ENCODE peak calls at places on chromosomes 2 and 18, in six cellular contexts. O is IMR-90, W is H1, G is neuronal stem cell, X is trophoblast cell, U is mesenchymal stem cell. Z is an unnamed sample.

GRCh38 chr2:215104226-215104625 is 34.2 kb downstream of the ABCA12 start:
- DNase-seq in O (no peak), G (no peak), X (no peak), U (no peak), W (no peak), Z (no peak)

GRCh38 chr18:47036298-47036874 is 965 bp upstream of the ELOA2 start:
- DNase-seq in W (no peak), G (no peak), X (peak), O (peak), U (peak), Z (peak)

GRCh38 chr2:655626-656025 is 21.6 kb downstream of the TMEM18 start:
- DNase-seq in U (peak), G (no peak), X (no peak), O (peak), W (no peak), Z (no peak)

GRCh38 chr2:234269769-234270204 is 219.3 kb downstream of the SPP2 start:
- DNase-seq in G (no peak), X (peak), W (no peak), U (peak), O (peak), Z (no peak)

GRCh38 chr2:219521066-219521880 is 7.0 kb downstream of the ASIC4 start:
- DNase-seq in X (no peak), G (no peak), W (no peak), U (peak), O (peak), Z (peak)

GRCh38 chr2:239382384-239382880 is 18.4 kb downstream of the HDAC4 start:
- DNase-seq in O (no peak), G (no peak), U (no peak), W (no peak), X (no peak), Z (no peak)

GRCh38 chr18:54939375-54939917 is 19.8 kb downstream of the CCDC68 start:
- DNase-seq in W (no peak), G (no peak), O (no peak), X (no peak), U (peak), Z (no peak)

GRCh38 chr18:76493213-76494107 is 1.6 kb downstream of the ZNF516 start:
- DNase-seq in U (peak), G (peak), W (no peak), O (peak), X (peak), Z (peak)

GRCh38 chr18:55634545-55634944 is 46.6 kb upstream of the TCF4 start:
- DNase-seq in U (peak), W (no peak), X (no peak), G (no peak), O (peak), Z (no peak)

GRCh38 chr18:33505798-33506197 is 65.3 kb upstream of the CCDC178 start:
- DNase-seq in O (no peak), U (no peak), G (no peak), W (no peak), X (no peak), Z (no peak)

GRCh38 chr2:192151848-192152247 is 42.9 kb downstream of the TMEFF2 start:
- DNase-seq in W (no peak), O (peak), X (peak), G (no peak), U (peak), Z (no peak)

GRCh38 chr2:204018717-204019116 is 82.2 kb downstream of the ICOS start:
- DNase-seq in X (peak), O (no peak), W (no peak), G (no peak), U (no peak), Z (no peak)

GRCh38 chr2:151543898-151544297 is 134.2 kb downstream of the RIF1 start:
- DNase-seq in X (no peak), W (no peak), O (no peak), U (no peak), G (no peak), Z (no peak)

GRCh38 chr2:101828267-101829017 is 130.9 kb downstream of the MAP4K4 start:
- DNase-seq in X (no peak), G (no peak), U (peak), O (no peak), W (no peak), Z (no peak)

GRCh38 chr2:170928036-170928823 is 823 bp upstream of the GORASP2 start:
- DNase-seq in X (peak), G (no peak), U (no peak), W (no peak), O (peak), Z (peak)

GRCh38 chr2:219246559-219246958 is 1.3 kb downstream of the STK16 start:
- DNase-seq in W (no peak), O (no peak), U (no peak), G (no peak), X (no peak), Z (no peak)

GRCh38 chr18:7116832-7117389 is 686 bp downstream of the LAMA1 start:
- DNase-seq in X (peak), W (no peak), U (peak), O (no peak), G (peak), Z (peak)

GRCh38 chr2:180983468-180984388 is 3.3 kb downstream of the UBE2E3 start:
- DNase-seq in O (peak), G (peak), W (no peak), U (peak), X (peak), Z (peak)

GRCh38 chr2:201276511-201276910 is 16.2 kb downstream of the CASP8 start:
- DNase-seq in O (no peak), X (no peak), U (no peak), W (no peak), G (no peak), Z (no peak)

GRCh38 chr2:227576110-227576509 is 22.6 kb upstream of the SCYGR2 start:
- DNase-seq in U (no peak), O (peak), G (no peak), X (no peak), W (no peak), Z (no peak)

GRCh38 chr2:156672569-156673270 is 236.5 kb downstream of the GPD2 start:
- DNase-seq in G (no peak), O (no peak), X (no peak), W (no peak), U (no peak), Z (no peak)

GRCh38 chr18:48572402-48573126 is 33.7 kb downstream of the CTIF start:
- DNase-seq in G (no peak), W (no peak), O (no peak), U (no peak), X (no peak), Z (no peak)

GRCh38 chr2:28810384-28811285 is at the start of gene SPDYA:
- DNase-seq in W (peak), X (peak), O (peak), G (peak), U (peak), Z (peak)

GRCh38 chr18:32276896-32277295 is 87.1 kb downstream of the MEP1B start:
- DNase-seq in X (no peak), O (no peak), U (no peak), W (no peak), G (no peak), Z (no peak)

GRCh38 chr2:240786355-240786841 is 33.6 kb downstream of the KIF1A start:
- DNase-seq in W (no peak), U (no peak), O (no peak), G (no peak), X (no peak), Z (no peak)

GRCh38 chr18:3604626-3605408 is 154.8 kb downstream of the TGIF1 start:
- DNase-seq in X (peak), W (no peak), G (no peak), O (peak), U (peak), Z (peak)

GRCh38 chr2:30161929-30162328 is 15.1 kb downstream of the YPEL5 start:
- DNase-seq in G (no peak), X (no peak), U (no peak), O (no peak), W (no peak), Z (peak)

GRCh38 chr2:70992945-70993688 is 1.6 kb downstream of the TEX261 start:
- DNase-seq in X (no peak), U (no peak), O (no peak), G (no peak), W (no peak), Z (no peak)

GRCh38 chr2:53312181-53312580 is 455.4 kb upstream of the CHAC2 start:
- DNase-seq in O (no peak), W (no peak), X (no peak), U (no peak), G (no peak), Z (no peak)
- H2AK5ac ChIP-seq in O (no peak), W (no peak), X (no peak), U (no peak), G (no peak), Z (no peak)

GRCh38 chr2:176087330-176088047 is 3.7 kb upstream of the EVX2 start:
- DNase-seq in G (no peak), W (no peak), O (no peak), U (no peak), X (no peak), Z (no peak)
- H3K4me3 ChIP-seq in G (no peak), W (peak), O (no peak), U (no peak), X (peak), Z (no peak)

GRCh38 chr2:126963390-126963789 is 64.7 kb downstream of the TEX51 start:
- DNase-seq in O (no peak), U (no peak), X (no peak), W (no peak), G (no peak), Z (no peak)
- H3K4ac ChIP-seq in O (no peak), U (no peak), X (no peak), W (no peak), G (no peak), Z (no peak)

GRCh38 chr18:59865241-59865986 is 34.4 kb upstream of the PMAIP1 start:
- DNase-seq in U (no peak), O (no peak), W (no peak), X (no peak), G (no peak), Z (no peak)
- H2AK5ac ChIP-seq in U (no peak), O (no peak), W (peak), X (no peak), G (no peak), Z (no peak)

GRCh38 chr2:104866883-104867350 is 13.0 kb downstream of the POU3F3 start:
- DNase-seq in G (peak), U (no peak), X (no peak), W (no peak), O (no peak), Z (no peak)

GRCh38 chr2:104870249-104870816 is 16.4 kb downstream of the POU3F3 start:
- DNase-seq in X (no peak), W (no peak), O (no peak), U (no peak), G (no peak), Z (no peak)

GRCh38 chr2:104866122-104866864 is 12.4 kb downstream of the POU3F3 start:
- DNase-seq in U (no peak), G (no peak), O (no peak), W (no peak), X (no peak), Z (no peak)

GRCh38 chr2:104867351-104868080 is 13.6 kb downstream of the POU3F3 start:
- DNase-seq in G (peak), W (no peak), X (no peak), O (no peak), U (no peak), Z (peak)

DNA sequence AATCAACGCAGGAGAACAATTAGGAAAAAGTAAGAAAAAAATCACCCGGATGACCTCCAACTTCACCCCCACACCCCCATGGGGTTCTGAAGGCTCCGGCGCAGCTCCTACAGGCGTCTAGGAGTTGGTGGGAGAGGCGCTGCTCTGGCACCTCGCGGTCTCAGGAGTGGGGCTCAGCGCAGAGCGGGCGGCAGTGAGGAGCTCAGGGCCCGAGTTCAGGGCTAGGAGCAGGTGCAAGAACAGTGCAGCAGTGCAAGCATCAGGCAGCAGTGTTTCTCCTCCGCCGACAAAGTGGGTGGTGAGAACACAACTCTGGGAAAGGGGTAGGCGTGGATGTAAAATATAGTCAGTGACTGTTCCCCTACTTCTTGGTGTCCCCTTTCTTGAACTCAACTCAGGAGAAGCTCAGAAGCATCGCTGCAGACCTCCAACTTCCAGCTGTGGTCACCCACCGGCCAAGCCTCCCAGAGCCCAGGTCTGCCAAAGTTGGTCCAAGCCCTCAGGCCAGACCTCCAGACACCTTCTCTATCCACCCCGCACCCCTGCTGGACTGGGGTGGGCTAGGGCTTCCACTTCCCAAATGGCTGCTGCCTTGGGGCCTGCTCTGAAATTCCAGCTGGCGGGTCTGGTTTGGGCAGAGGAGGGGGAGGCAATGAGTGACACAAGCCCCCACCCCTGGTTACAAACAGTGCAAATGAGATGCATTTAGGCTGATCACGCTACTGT is 14.3 kb downstream of the POU3F3 start:
- DNase-seq in X (no peak), G (no peak), U (no peak), W (no peak), O (no peak), Z (no peak)
- H3K4me3 ChIP-seq in X (peak), G (peak), U (no peak), W (peak), O (no peak), Z (no peak)

Z was measured in mesendoderm.